ENCODE peak calls at places on chromosome 21, in five cellular contexts. I is HCT116, P is cardiac fibroblast, E is kidney, U is ovary. J is an unnamed sample.

GRCh38 chr21:37139902-37140301 is 66.8 kb downstream of the TTC3 start:
- DNase-seq in I (no peak), P (peak), E (no peak), U (no peak), J (no peak)

GRCh38 chr21:25508364-25508763 is 98.9 kb downstream of the MRPL39 start:
- DNase-seq in I (no peak), P (no peak), E (no peak), U (no peak), J (no peak)

GRCh38 chr21:44593598-44594405 is 1.5 kb upstream of the KRTAP10-6 start:
- DNase-seq in I (no peak), P (no peak), E (no peak), U (no peak), J (no peak)

GRCh38 chr21:36029309-36029708 is 31.0 kb downstream of the SETD4 start:
- DNase-seq in I (no peak), P (no peak), E (no peak), U (no peak), J (no peak)

GRCh38 chr21:44263768-44264167 is 2.1 kb upstream of the DNMT3L start:
- DNase-seq in I (no peak), P (no peak), E (peak), U (no peak), J (no peak)

GRCh38 chr21:32131960-32132359 is 146.9 kb downstream of the MIS18A start:
- DNase-seq in I (no peak), P (peak), E (no peak), U (no peak), J (no peak)

GRCh38 chr21:45049725-45050359 is 24.5 kb upstream of the ADARB1 start:
- DNase-seq in I (no peak), P (peak), E (no peak), U (no peak), J (no peak)

GRCh38 chr21:38863291-38863690 is 57.6 kb downstream of the ETS2 start:
- DNase-seq in I (no peak), P (no peak), E (no peak), U (no peak), J (no peak)

GRCh38 chr21:33069994-33070811 is at the start of gene OLIG1:
- DNase-seq in I (no peak), P (peak), E (peak), U (no peak), J (no peak)

GRCh38 chr21:37266515-37267221 is 466 bp downstream of the VPS26C start:
- DNase-seq in I (no peak), P (peak), E (peak), U (peak), J (no peak)

GRCh38 chr21:34836103-34836932 is 167.5 kb downstream of the CLIC6 start:
- DNase-seq in I (peak), P (peak), E (peak), U (peak), J (no peak)

GRCh38 chr21:36103434-36103833 is 31.4 kb upstream of the CBR3 start:
- DNase-seq in I (no peak), P (no peak), E (no peak), U (no peak), J (no peak)

GRCh38 chr21:35603471-35603870 is 456.9 kb downstream of the SETD4 start:
- DNase-seq in I (no peak), P (no peak), E (no peak), U (no peak), J (no peak)

GRCh38 chr21:42515708-42516502 is 2.3 kb downstream of the SLC37A1 start:
- DNase-seq in I (peak), P (no peak), E (peak), U (no peak), J (no peak)

GRCh38 chr21:14533555-14534400 is 12.3 kb downstream of the SAMSN1 start:
- DNase-seq in I (peak), P (peak), E (no peak), U (no peak), J (no peak)

GRCh38 chr21:41428847-41429246 is 2.8 kb downstream of the MX1 start:
- DNase-seq in I (no peak), P (no peak), E (no peak), U (no peak), J (no peak)

GRCh38 chr21:44773291-44773932 is 28.2 kb downstream of the UBE2G2 start:
- DNase-seq in I (no peak), P (no peak), E (no peak), U (no peak), J (no peak)

GRCh38 chr21:42403611-42404231 is at the start of gene UBASH3A:
- DNase-seq in I (no peak), P (no peak), E (no peak), U (no peak), J (no peak)

GRCh38 chr21:14453964-14454641 is 71.2 kb upstream of the HSPA13 start:
- DNase-seq in I (no peak), P (no peak), E (no peak), U (no peak), J (no peak)

GRCh38 chr21:36719614-36720013 is 20.7 kb downstream of the SIM2 start:
- DNase-seq in I (no peak), P (no peak), E (peak), U (no peak), J (no peak)

GRCh38 chr21:32411366-32412161 is 942 bp upstream of the EVA1C start:
- DNase-seq in I (no peak), P (peak), E (peak), U (peak), J (no peak)

GRCh38 chr21:40567511-40567910 is 279.4 kb downstream of the DSCAM start:
- DNase-seq in I (no peak), P (no peak), E (no peak), U (no peak), J (no peak)

GRCh38 chr21:42674351-42674940 is 21.0 kb downstream of the PDE9A start:
- DNase-seq in I (no peak), P (peak), E (peak), U (peak), J (no peak)

GRCh38 chr21:23986214-23986613 is 1621.1 kb downstream of the MRPL39 start:
- DNase-seq in I (no peak), P (no peak), E (no peak), U (no peak), J (no peak)

GRCh38 chr21:31589820-31590219 is 69.7 kb upstream of the SOD1 start:
- DNase-seq in I (no peak), P (no peak), E (no peak), U (no peak), J (no peak)

GRCh38 chr21:35021546-35021945 is 27.6 kb downstream of the RUNX1 start:
- DNase-seq in I (no peak), P (no peak), E (no peak), U (no peak), J (no peak)

GRCh38 chr21:26847951-26848350 is 2.7 kb upstream of the ADAMTS1 start:
- DNase-seq in I (no peak), P (no peak), E (no peak), U (no peak), J (no peak)

GRCh38 chr21:26844258-26845065 is 747 bp downstream of the ADAMTS1 start:
- DNase-seq in I (no peak), P (peak), E (peak), U (peak), J (no peak)

GRCh38 chr21:26845750-26846035 is 484 bp upstream of the ADAMTS1 start:
- DNase-seq in I (no peak), P (no peak), E (no peak), U (no peak), J (no peak)

GRCh38 chr21:26845066-26845749 is at the start of gene ADAMTS1:
- DNase-seq in I (no peak), P (peak), E (peak), U (peak), J (no peak)

DNA sequence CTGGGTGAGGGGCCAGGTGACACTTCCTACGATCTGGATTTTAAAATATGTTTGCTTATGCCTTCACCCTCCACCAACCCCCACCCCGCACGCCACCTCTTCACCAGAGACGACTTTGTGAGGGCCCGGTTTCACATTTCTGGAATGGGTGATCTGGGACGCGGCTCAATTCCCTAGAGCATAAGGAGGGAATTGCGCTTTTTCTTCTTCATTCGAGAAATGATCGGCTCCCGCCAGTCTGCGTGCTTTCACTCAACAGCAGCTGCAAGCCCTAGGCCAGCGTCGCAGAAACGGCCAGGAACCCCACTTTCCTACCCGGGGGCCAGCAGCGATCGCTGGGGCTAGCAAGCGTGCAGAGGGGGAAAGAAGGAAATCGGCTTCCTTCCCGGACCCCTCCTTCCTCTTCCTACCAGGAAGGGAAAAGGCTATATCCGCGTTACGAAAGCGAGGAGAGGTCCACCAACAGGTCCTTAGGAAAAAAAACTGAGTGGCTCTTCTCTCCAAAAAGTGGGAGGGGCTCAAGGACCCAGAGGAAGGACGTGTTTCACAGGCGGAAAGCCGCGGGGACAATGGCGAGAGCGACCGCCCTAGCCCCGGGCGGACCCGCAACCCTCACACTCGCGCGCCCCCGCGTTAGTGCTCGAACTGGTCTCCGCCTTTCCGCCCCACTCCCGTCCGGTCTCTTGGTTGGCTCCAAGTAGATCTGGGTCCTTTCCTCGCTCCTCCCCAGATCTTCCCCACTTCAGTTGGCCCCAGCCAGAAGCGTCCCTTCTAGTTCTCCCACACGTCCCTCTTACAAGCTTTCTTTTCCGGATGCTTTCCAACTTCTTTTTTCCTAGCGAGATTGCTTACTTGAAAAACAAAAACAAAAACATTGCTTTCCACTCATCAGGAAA is 1.1 kb upstream of the ADAMTS1 start:
- DNase-seq in I (no peak), P (peak), E (peak), U (peak), J (no peak)
- H3K4me3 ChIP-seq in I (no peak), P (peak), E (peak), U (peak), J (no peak)

GRCh38 chr21:17506936-17507335 is 5.9 kb upstream of the CXADR start:
- DNase-seq in I (no peak), P (no peak), E (no peak), U (no peak), J (no peak)

GRCh38 chr21:17514124-17514481 is 1.3 kb downstream of the CXADR start:
- DNase-seq in I (no peak), P (peak), E (no peak), U (no peak), J (no peak)

GRCh38 chr21:17513214-17514123 is 626 bp downstream of the CXADR start:
- DNase-seq in I (no peak), P (peak), E (peak), U (peak), J (no peak)

GRCh38 chr21:17512245-17513213 is at the start of gene CXADR:
- DNase-seq in I (peak), P (no peak), E (peak), U (peak), J (no peak)
- TF ChIP-seq CTCF in I (peak), P (peak), E (no peak), U (no peak), J (peak)

GRCh38 chr21:29689753-29690152 is 250.0 kb downstream of the GRIK1 start:
- DNase-seq in I (no peak), P (no peak), E (no peak), U (no peak), J (no peak)
- H3K4me3 ChIP-seq in I (no peak), P (no peak), E (no peak), U (no peak), J (no peak)

GRCh38 chr21:28235169-28235892 is 757.3 kb downstream of the LTN1 start:
- DNase-seq in I (no peak), P (no peak), E (no peak), U (no peak), J (no peak)
- TF ChIP-seq CTCF in I (no peak), P (peak), E (no peak), U (no peak), J (no peak)

GRCh38 chr21:46049890-46050650 is 47.8 kb upstream of the COL6A2 start:
- DNase-seq in I (no peak), P (no peak), E (peak), U (peak), J (no peak)
- H3K4me3 ChIP-seq in I (no peak), P (no peak), E (no peak), U (no peak), J (no peak)

J was measured in GM12864.